ENCODE peak calls at places on chromosomes 4 and X, in five cellular contexts. H is upper lobe of right lung, U is endodermal cell, Y is stomach, D is heart left ventricle. K is an unnamed sample.

GRCh38 chr4:93384211-93384610 is 444.3 kb upstream of the ATOH1 start:
- DNase-seq in H (no peak), U (no peak), Y (no peak), D (no peak), K (no peak)

GRCh38 chrX:84168574-84168973 is 19.4 kb downstream of the RPS6KA6 start:
- DNase-seq in H (no peak), U (no peak), Y (no peak), D (no peak), K (no peak)

GRCh38 chr4:39067451-39067850 is 5.4 kb downstream of the KLHL5 start:
- DNase-seq in H (no peak), U (no peak), Y (no peak), D (no peak), K (no peak)

GRCh38 chr4:160872491-160872890 is 1291.3 kb downstream of the FSTL5 start:
- DNase-seq in H (no peak), U (no peak), Y (no peak), D (no peak), K (no peak)

GRCh38 chr4:78645853-78646757 is 94.5 kb downstream of the ANXA3 start:
- DNase-seq in H (no peak), U (no peak), Y (peak; percentile 73), D (peak; percentile 60), K (peak; percentile 80)

GRCh38 chr4:108730579-108730978 is 32.3 kb downstream of the ETNPPL start:
- DNase-seq in H (no peak), U (no peak), Y (no peak), D (no peak), K (no peak)

GRCh38 chr4:5804656-5805055 is 88.2 kb downstream of the CRMP1 start:
- DNase-seq in H (no peak), U (peak; percentile 78), Y (no peak), D (no peak), K (peak; percentile 5)

GRCh38 chrX:21725498-21725897 is 32.4 kb downstream of the SMPX start:
- DNase-seq in H (no peak), U (no peak), Y (no peak), D (no peak), K (no peak)

GRCh38 chr4:61380865-61381264 is 180.7 kb downstream of the ADGRL3 start:
- DNase-seq in H (no peak), U (peak; percentile 49), Y (no peak), D (no peak), K (no peak)

GRCh38 chr4:60737858-60738257 is 462.3 kb upstream of the ADGRL3 start:
- DNase-seq in H (no peak), U (no peak), Y (no peak), D (no peak), K (no peak)

GRCh38 chrX:127877358-127877757 is 174.8 kb downstream of the ACTRT1 start:
- DNase-seq in H (no peak), U (no peak), Y (no peak), D (no peak), K (no peak)

GRCh38 chr4:878796-879729 is 53.1 kb downstream of the GAK start:
- DNase-seq in H (no peak), U (no peak), Y (no peak), D (no peak), K (no peak)

GRCh38 chr4:151099976-151100417 is 569 bp downstream of the RPS3A start:
- DNase-seq in H (no peak), U (no peak), Y (no peak), D (no peak), K (no peak)

GRCh38 chr4:85496933-85497332 is 22.0 kb downstream of the ARHGAP24 start:
- DNase-seq in H (no peak), U (no peak), Y (no peak), D (no peak), K (no peak)

GRCh38 chr4:38023347-38024202 is 63.4 kb downstream of the PTTG2 start:
- DNase-seq in H (no peak), U (no peak), Y (no peak), D (no peak), K (no peak)

GRCh38 chrX:22950278-22951266 is 49.2 kb upstream of the DDX53 start:
- DNase-seq in H (no peak), U (no peak), Y (no peak), D (no peak), K (no peak)

GRCh38 chr4:149975172-149975571 is 103.1 kb upstream of the DCLK2 start:
- DNase-seq in H (no peak), U (no peak), Y (no peak), D (no peak), K (no peak)

GRCh38 chr4:111228874-111229273 is 606.0 kb upstream of the PITX2 start:
- DNase-seq in H (no peak), U (no peak), Y (no peak), D (no peak), K (no peak)

GRCh38 chr4:85092536-85092935 is 126.0 kb upstream of the WDFY3 start:
- DNase-seq in H (no peak), U (no peak), Y (no peak), D (no peak), K (no peak)

GRCh38 chr4:158578476-158578875 is 56.8 kb downstream of the RXFP1 start:
- DNase-seq in H (no peak), U (no peak), Y (no peak), D (no peak), K (no peak)

GRCh38 chrX:124555036-124555595 is 208.8 kb downstream of the SH2D1A start:
- DNase-seq in H (no peak), U (no peak), Y (no peak), D (no peak), K (no peak)

GRCh38 chr4:36722986-36723385 is 441.6 kb downstream of the DTHD1 start:
- DNase-seq in H (no peak), U (no peak), Y (no peak), D (no peak), K (no peak)

GRCh38 chrX:34559325-34559724 is 97.8 kb downstream of the TMEM47 start:
- DNase-seq in H (no peak), U (peak; percentile 84), Y (no peak), D (no peak), K (no peak)

GRCh38 chr4:167595898-167596297 is 361.6 kb upstream of the SPOCK3 start:
- DNase-seq in H (no peak), U (no peak), Y (no peak), D (no peak), K (no peak)

GRCh38 chr4:94459462-94460161 is 7.9 kb downstream of the PDLIM5 start:
- DNase-seq in H (no peak), U (no peak), Y (no peak), D (no peak), K (no peak)

GRCh38 chr4:94461506-94461905 is 9.8 kb downstream of the PDLIM5 start:
- DNase-seq in H (no peak), U (no peak), Y (no peak), D (no peak), K (no peak)

GRCh38 chr4:94455081-94455480 is 3.3 kb downstream of the PDLIM5 start:
- DNase-seq in H (no peak), U (no peak), Y (peak; percentile 71), D (no peak), K (peak; percentile 75)

GRCh38 chr4:94457692-94458106 is 6.0 kb downstream of the PDLIM5 start:
- DNase-seq in H (no peak), U (no peak), Y (no peak), D (no peak), K (peak; percentile 25)

DNA sequence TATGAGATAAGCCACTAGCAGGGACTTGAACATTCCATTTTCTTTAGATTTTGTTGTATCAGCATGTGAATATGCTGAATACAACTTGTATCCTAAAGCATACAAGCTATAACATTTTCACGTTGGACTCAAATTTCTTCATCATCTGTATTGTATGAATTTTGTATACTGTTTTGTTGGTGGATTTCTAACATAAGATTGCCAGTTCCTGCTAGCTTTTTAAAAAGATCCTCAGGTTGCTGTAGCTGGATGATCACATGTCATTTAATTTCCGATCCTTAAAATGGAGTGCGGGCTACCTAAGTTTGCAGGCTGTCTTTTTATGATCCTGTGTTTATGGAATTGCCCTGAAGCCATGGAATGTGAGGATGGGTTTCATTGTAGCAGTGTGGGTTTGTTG is 6.9 kb downstream of the PDLIM5 start:
- DNase-seq in H (no peak), U (no peak), Y (no peak), D (no peak), K (no peak)
- H3K4me1 ChIP-seq in H (peaks cover 19% of the 10 kb centered on the region), U (no peaks in the 10 kb centered on the region), Y (peaks cover 97% of the 10 kb centered on the region), D (peaks cover 6% of the 10 kb centered on the region), K (peaks cover 5% of the 10 kb centered on the region)

DNA sequence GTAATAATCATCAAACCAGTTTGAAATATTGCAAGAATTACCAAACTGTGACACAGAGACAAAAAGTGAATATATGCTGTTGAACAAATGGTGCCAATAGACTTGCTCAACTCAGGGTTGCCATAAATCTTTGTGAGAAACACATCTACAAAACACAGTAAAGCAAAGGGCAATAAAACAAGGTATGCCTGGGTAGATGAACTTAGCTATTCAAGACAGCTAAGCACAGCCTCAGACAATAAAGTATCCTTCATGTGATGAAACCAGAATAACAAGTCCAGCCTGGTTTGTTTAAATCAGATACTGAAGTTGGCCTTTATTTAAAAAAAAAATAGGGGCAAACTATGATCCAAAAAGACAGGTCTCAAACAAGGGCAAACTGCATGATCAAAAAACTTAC is 19.2 kb downstream of the LAMTOR3 start:
- DNase-seq in H (no peak), U (no peak), Y (no peak), D (no peak), K (no peak)
- H3K27ac ChIP-seq in H (no peak overlapping the region), U (no peak overlapping the region), Y (no peak overlapping the region), D (no peak overlapping the region), K (no peak overlapping the region)

GRCh38 chrX:71636438-71637252 is 18.3 kb upstream of the CXCR3 start:
- DNase-seq in H (no peak), U (no peak), Y (no peak), D (no peak), K (no peak)

GRCh38 chrX:71638409-71638808 is 20.1 kb upstream of the CXCR3 start:
- DNase-seq in H (no peak), U (no peak), Y (no peak), D (no peak), K (no peak)

GRCh38 chrX:71637848-71638247 is 19.5 kb upstream of the CXCR3 start:
- DNase-seq in H (no peak), U (no peak), Y (no peak), D (no peak), K (no peak)

GRCh38 chrX:71640002-71640401 is 21.7 kb upstream of the CXCR3 start:
- DNase-seq in H (no peak), U (no peak), Y (no peak), D (no peak), K (no peak)

DNA sequence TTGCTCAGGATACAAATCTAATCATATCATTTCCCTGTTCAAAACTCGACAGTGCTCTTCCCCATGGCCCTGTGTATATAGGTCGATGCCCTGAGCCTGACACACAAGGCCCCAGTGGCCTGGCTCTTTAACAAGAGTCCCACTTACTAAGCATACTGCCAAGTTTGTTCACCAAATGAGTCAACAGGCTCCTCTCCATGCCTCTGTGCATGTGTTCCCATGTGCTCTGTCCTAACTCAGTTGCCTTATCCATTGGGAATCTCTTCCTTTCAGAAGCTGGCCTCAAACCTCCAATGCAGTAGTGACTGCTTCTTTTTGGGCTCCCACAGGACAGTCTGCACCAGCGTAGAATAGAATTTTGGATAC is 18.9 kb upstream of the CXCR3 start:
- DNase-seq in H (no peak), U (no peak), Y (no peak), D (no peak), K (no peak)
- H3K9me3 ChIP-seq in H (no peaks in the 10 kb centered on the region), U (no peaks in the 10 kb centered on the region), Y (no peaks in the 10 kb centered on the region), D (no peaks in the 10 kb centered on the region), K (no peaks in the 10 kb centered on the region)

DNA sequence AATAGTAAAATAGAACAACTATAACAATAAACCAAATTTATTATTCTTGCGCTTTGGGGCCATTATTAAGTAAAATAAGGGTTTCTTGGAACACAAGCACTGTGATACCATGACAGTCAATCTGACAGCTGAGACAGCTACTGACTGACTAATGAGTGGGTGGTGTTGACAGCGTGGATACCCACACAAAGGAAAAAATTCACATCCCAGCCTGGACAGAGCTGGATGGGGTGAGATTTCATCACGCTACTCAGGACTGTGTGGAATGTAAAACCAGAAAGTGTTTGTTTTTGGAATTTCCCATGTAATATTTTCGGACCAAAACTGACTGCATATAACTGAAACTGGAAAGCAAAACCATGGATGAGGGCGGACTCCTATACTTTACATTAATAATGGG is 48.8 kb downstream of the IGFBP7 start:
- DNase-seq in H (no peak), U (no peak), Y (no peak), D (no peak), K (no peak)
- H3K4me1 ChIP-seq in H (peaks cover 47% of the 10 kb centered on the region), U (no peaks in the 10 kb centered on the region), Y (peaks cover 60% of the 10 kb centered on the region), D (peaks cover 65% of the 10 kb centered on the region), K (peaks cover 20% of the 10 kb centered on the region)